ENCODE peak calls at places on chromosomes 2 and 18, in seven cellular contexts. U, K, Z, V, A, Y and T are unnamed samples.
A peak's percentile ranks its signal among the peaks of the same experiment; 100 is the strongest.

GRCh38 chr2:226581661-226582060 is 218.0 kb downstream of the IRS1 start:
- DNase-seq in U (no peak), K (no peak), Z (no peak), V (no peak), A (no peak), Y (no peak), T (no peak)

GRCh38 chr2:190344275-190344827 is 962 bp downstream of the INPP1 start:
- DNase-seq in U (no peak), K (peak; percentile 78), Z (no peak), V (peak; percentile 48), A (peak; percentile 34), Y (no peak), T (no peak)

GRCh38 chr18:13548106-13548819 is 178.1 kb downstream of the FAM210A start:
- DNase-seq in U (no peak), K (peak; percentile 35), Z (no peak), V (no peak), A (no peak), Y (no peak), T (no peak)

GRCh38 chr2:178271629-178272333 is 77.5 kb downstream of the OSBPL6 start:
- DNase-seq in U (no peak), K (no peak), Z (peak; percentile 85), V (no peak), A (peak; percentile 86), Y (no peak), T (peak; percentile 83)

GRCh38 chr2:9556121-9556869 is 665 bp upstream of the ADAM17 start:
- DNase-seq in U (no peak), K (no peak), Z (peak; percentile 35), V (peak; percentile 33), A (peak; percentile 29), Y (peak; percentile 38), T (no peak)

GRCh38 chr2:20618468-20618885 is 32.4 kb downstream of the HS1BP3 start:
- DNase-seq in U (no peak), K (no peak), Z (peak; percentile 63), V (no peak), A (no peak), Y (no peak), T (peak; percentile 77)

GRCh38 chr2:171924170-171924942 is 2.1 kb downstream of the HAT1 start:
- DNase-seq in U (no peak), K (peak; percentile 37), Z (peak; percentile 11), V (peak; percentile 21), A (no peak), Y (no peak), T (no peak)

GRCh38 chr2:216596234-216596985 is 36.8 kb upstream of the IGFBP2 start:
- DNase-seq in U (no peak), K (no peak), Z (peak; percentile 79), V (no peak), A (no peak), Y (no peak), T (no peak)

GRCh38 chr2:63834401-63834800 is 7.3 kb upstream of the UGP2 start:
- DNase-seq in U (no peak), K (no peak), Z (no peak), V (no peak), A (no peak), Y (no peak), T (no peak)

GRCh38 chr2:231167745-231168459 is 30.5 kb upstream of the ARMC9 start:
- DNase-seq in U (no peak), K (no peak), Z (peak; percentile 65), V (no peak), A (no peak), Y (no peak), T (no peak)

GRCh38 chr2:119481501-119482455 is 42.5 kb downstream of the SCTR start:
- DNase-seq in U (no peak), K (no peak), Z (no peak), V (no peak), A (no peak), Y (no peak), T (no peak)

GRCh38 chr2:237290249-237290648 is 123.7 kb downstream of the COL6A3 start:
- DNase-seq in U (no peak), K (no peak), Z (peak; percentile 89), V (no peak), A (no peak), Y (no peak), T (peak; percentile 93)
- H3K4me3 ChIP-seq in U (no peak overlapping the region), K (no peak overlapping the region), Z (no peak overlapping the region), V (no peak overlapping the region), A (no peak overlapping the region), Y (no peak overlapping the region), T (no peak overlapping the region)

GRCh38 chr2:37319754-37320609 is 4.7 kb downstream of the PRKD3 start:
- DNase-seq in U (no peak), K (no peak), Z (no peak), V (no peak), A (no peak), Y (no peak), T (no peak)

GRCh38 chr2:37316181-37316580 is 8.5 kb downstream of the PRKD3 start:
- DNase-seq in U (no peak), K (no peak), Z (no peak), V (no peak), A (no peak), Y (no peak), T (no peak)

GRCh38 chr2:37318401-37318800 is 6.2 kb downstream of the PRKD3 start:
- DNase-seq in U (no peak), K (no peak), Z (peak; percentile 64), V (no peak), A (no peak), Y (no peak), T (no peak)

GRCh38 chr2:37317746-37318145 is 6.9 kb downstream of the PRKD3 start:
- DNase-seq in U (no peak), K (no peak), Z (no peak), V (no peak), A (no peak), Y (no peak), T (no peak)

DNA sequence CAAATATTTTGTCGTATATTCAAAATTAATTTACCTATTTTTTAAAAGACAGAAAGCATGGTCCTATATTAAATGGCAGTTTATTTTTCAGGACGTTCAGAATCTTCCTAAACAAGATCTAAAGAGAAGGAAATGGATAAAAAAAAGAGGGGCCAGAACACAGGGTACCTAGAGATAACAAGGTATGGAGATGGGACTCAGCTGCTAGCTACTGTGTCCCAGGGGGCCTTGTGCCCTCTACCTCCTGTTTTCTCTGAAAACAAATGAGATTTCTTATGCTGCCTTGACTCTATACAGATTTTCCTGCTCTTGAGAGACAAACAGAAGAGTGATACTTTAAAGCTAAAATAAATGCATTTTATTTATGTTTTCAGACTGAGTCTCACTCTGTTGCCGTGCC is 9.3 kb downstream of the PRKD3 start:
- DNase-seq in U (no peak), K (no peak), Z (no peak), V (no peak), A (no peak), Y (no peak), T (no peak)
- H3K4me3 ChIP-seq in U (no peak overlapping the region), K (no peak overlapping the region), Z (no peak overlapping the region), V (no peak overlapping the region), A (no peak overlapping the region), Y (no peak overlapping the region), T (no peak overlapping the region)

GRCh38 chr2:150483532-150483931 is 3.9 kb downstream of the RND3 start:
- DNase-seq in U (no peak), K (no peak), Z (no peak), V (no peak), A (peak; percentile 2), Y (no peak), T (no peak)

GRCh38 chr2:150485114-150485870 is 2.2 kb downstream of the RND3 start:
- DNase-seq in U (no peak), K (peak; percentile 88), Z (peak; percentile 74), V (peak; percentile 41), A (peak; percentile 88), Y (no peak), T (peak; percentile 90)

GRCh38 chr2:150485871-150486538 is 1.5 kb downstream of the RND3 start:
- DNase-seq in U (peak; percentile 73), K (peak; percentile 82), Z (peak; percentile 83), V (peak; percentile 37), A (peak; percentile 80), Y (no peak), T (peak; percentile 95)

GRCh38 chr2:150484006-150484405 is 3.5 kb downstream of the RND3 start:
- DNase-seq in U (no peak), K (no peak), Z (no peak), V (no peak), A (peak; percentile 52), Y (no peak), T (no peak)

DNA sequence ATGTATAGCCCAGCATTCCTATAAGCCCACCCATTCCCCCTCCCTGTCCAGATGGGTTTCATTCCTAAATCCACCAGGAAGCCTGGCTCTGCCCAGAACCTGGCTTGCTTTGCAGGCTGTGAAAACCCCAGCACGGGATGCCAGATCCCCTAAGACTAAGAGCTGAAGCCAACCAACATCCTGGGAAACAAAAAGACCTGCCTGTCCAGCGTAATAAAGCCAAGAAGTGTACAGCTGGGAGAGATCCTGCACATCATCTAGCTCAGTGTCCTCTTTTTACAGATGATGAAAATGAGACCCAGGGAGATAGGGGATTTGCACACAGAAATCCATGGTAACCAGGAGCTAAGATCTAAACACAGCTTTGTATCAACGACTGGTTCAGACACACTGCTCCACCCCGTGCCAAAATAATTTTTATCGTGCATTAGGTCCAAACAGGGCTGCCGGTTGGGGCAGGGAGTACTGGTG is 3.0 kb downstream of the RND3 start:
- DNase-seq in U (no peak), K (no peak), Z (no peak), V (no peak), A (peak; percentile 43), Y (no peak), T (no peak)
- H3K4me3 ChIP-seq in U (no peak overlapping the region), K (no peak overlapping the region), Z (peak overlapping the region; percentile 86), V (peak overlapping the region; percentile 84), A (peak overlapping the region; percentile 96), Y (no peak overlapping the region), T (peak overlapping the region; percentile 45)

GRCh38 chr2:217789003-217789735 is 213.6 kb downstream of the TNS1 start:
- DNase-seq in U (peak; percentile 26), K (peak; percentile 78), Z (peak; percentile 79), V (peak; percentile 50), A (peak; percentile 57), Y (peak; percentile 62), T (peak; percentile 90)

GRCh38 chr2:217790681-217791392 is 212.0 kb downstream of the TNS1 start:
- DNase-seq in U (no peak), K (no peak), Z (peak; percentile 64), V (no peak), A (peak; percentile 70), Y (no peak), T (no peak)

GRCh38 chr2:217790195-217790594 is 212.6 kb downstream of the TNS1 start:
- DNase-seq in U (no peak), K (peak; percentile 66), Z (no peak), V (no peak), A (no peak), Y (peak; percentile 19), T (no peak)

GRCh38 chr2:217788669-217789002 is 214.2 kb downstream of the TNS1 start:
- DNase-seq in U (no peak), K (no peak), Z (no peak), V (no peak), A (no peak), Y (no peak), T (no peak)

GRCh38 chr2:217789736-217790181 is 213.0 kb downstream of the TNS1 start:
- DNase-seq in U (no peak), K (peak; percentile 14), Z (no peak), V (no peak), A (no peak), Y (no peak), T (no peak)
- H3K4me3 ChIP-seq in U (no peak overlapping the region), K (no peak overlapping the region), Z (no peak overlapping the region), V (no peak overlapping the region), A (no peak overlapping the region), Y (peak overlapping the region; percentile 78), T (no peak overlapping the region)